ENCODE peak calls at places on chromosomes 3 and 15, in eight cellular contexts. U is esophagus squamous epithelium, H is body of pancreas, M is endodermal cell, I is AG04450, R is GM12865, L is ascending aorta, E is GM12878. W is an unnamed sample.

GRCh38 chr3:16338124-16338523 is 73.1 kb downstream of the OXNAD1 start:
- DNase-seq in U (no peak), H (peak; percentile 27), M (peak; percentile 32), I (no peak), R (peak; percentile 71), L (no peak), E (peak; percentile 20), W (peak; percentile 48)

GRCh38 chr3:194487289-194488006 is 646 bp upstream of the ATP13A3 start:
- DNase-seq in U (no peak), H (peak; percentile 38), M (peak; percentile 72), I (no peak), R (peak; percentile 80), L (no peak), E (no peak), W (peak; percentile 68)

GRCh38 chr3:31041161-31041978 is 146.9 kb upstream of the GADL1 start:
- DNase-seq in U (no peak), H (no peak), M (peak; percentile 82), I (peak; percentile 43), R (no peak), L (no peak), E (no peak), W (no peak)

GRCh38 chr3:133367431-133367830 is 32.4 kb upstream of the BFSP2 start:
- DNase-seq in U (no peak), H (no peak), M (peak; percentile 25), I (no peak), R (no peak), L (no peak), E (no peak), W (no peak)

GRCh38 chr15:95897651-95898050 is 432.8 kb upstream of the NR2F2 start:
- DNase-seq in U (no peak), H (no peak), M (no peak), I (no peak), R (no peak), L (no peak), E (no peak), W (no peak)

GRCh38 chr15:99180287-99180962 is 69.0 kb downstream of the TTC23 start:
- DNase-seq in U (no peak), H (no peak), M (no peak), I (no peak), R (no peak), L (no peak), E (no peak), W (no peak)

GRCh38 chr3:144770291-144770690 is 798.7 kb downstream of the DIPK2A start:
- DNase-seq in U (no peak), H (no peak), M (no peak), I (no peak), R (no peak), L (no peak), E (no peak), W (no peak)

GRCh38 chr15:42608110-42608531 is 32.7 kb downstream of the STARD9 start:
- DNase-seq in U (no peak), H (peak; percentile 17), M (no peak), I (no peak), R (peak; percentile 72), L (no peak), E (peak; percentile 71), W (no peak)

GRCh38 chr3:99709686-99710085 is 71.3 kb downstream of the COL8A1 start:
- DNase-seq in U (no peak), H (no peak), M (no peak), I (no peak), R (no peak), L (no peak), E (no peak), W (no peak)

GRCh38 chr3:99686955-99687612 is 48.7 kb downstream of the COL8A1 start:
- DNase-seq in U (no peak), H (peak; percentile 48), M (peak; percentile 89), I (no peak), R (peak; percentile 74), L (no peak), E (no peak), W (peak; percentile 46)

GRCh38 chr15:85899927-85900326 is 105.2 kb upstream of the KLHL25 start:
- DNase-seq in U (no peak), H (no peak), M (peak; percentile 50), I (no peak), R (no peak), L (no peak), E (no peak), W (no peak)

GRCh38 chr3:14475601-14476000 is 64.5 kb downstream of the GRIP2 start:
- DNase-seq in U (no peak), H (no peak), M (no peak), I (no peak), R (no peak), L (no peak), E (no peak), W (no peak)

GRCh38 chr15:63918317-63918672 is 84.5 kb upstream of the HERC1 start:
- DNase-seq in U (no peak), H (no peak), M (no peak), I (no peak), R (no peak), L (no peak), E (no peak), W (no peak)

GRCh38 chr3:161914703-161915102 is 418.1 kb downstream of the OTOL1 start:
- DNase-seq in U (no peak), H (no peak), M (peak; percentile 79), I (peak; percentile 30), R (peak; percentile 10), L (no peak), E (no peak), W (no peak)

GRCh38 chr3:162142511-162142910 is 645.9 kb downstream of the OTOL1 start:
- DNase-seq in U (no peak), H (no peak), M (no peak), I (no peak), R (no peak), L (no peak), E (no peak), W (no peak)

GRCh38 chr3:112629425-112629824 is 11.5 kb downstream of the CCDC80 start:
- DNase-seq in U (no peak), H (peak; percentile 50), M (peak; percentile 75), I (peak; percentile 71), R (peak; percentile 30), L (no peak), E (no peak), W (no peak)

DNA sequence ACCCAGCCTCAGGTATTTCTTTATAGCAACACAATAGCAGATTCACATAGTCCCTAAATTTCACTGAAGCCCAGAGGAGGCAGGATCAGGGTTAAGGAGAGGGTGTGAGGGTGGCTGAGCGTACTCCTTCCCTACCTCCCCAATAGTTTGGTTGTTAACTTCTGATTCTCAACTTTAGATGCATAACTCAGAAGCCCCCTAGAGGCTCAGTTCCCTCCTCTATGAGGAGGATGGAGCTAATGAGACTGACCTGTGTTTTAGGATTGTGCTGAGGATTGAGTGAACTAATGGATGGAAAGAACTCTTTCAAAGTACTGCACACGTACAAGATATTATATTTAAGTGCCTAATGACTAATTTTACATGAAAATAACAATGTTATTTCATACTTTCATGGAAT is 249.3 kb upstream of the SOX14 start:
- DNase-seq in U (no peak), H (no peak), M (no peak), I (no peak), R (no peak), L (no peak), E (no peak), W (no peak)
- TF ChIP-seq CTCF in U (no peak), H (no peak), M (peak; percentile 68), I (no peak), R (peak; percentile 8), L (no peak), E (no peak), W (no peak)

DNA sequence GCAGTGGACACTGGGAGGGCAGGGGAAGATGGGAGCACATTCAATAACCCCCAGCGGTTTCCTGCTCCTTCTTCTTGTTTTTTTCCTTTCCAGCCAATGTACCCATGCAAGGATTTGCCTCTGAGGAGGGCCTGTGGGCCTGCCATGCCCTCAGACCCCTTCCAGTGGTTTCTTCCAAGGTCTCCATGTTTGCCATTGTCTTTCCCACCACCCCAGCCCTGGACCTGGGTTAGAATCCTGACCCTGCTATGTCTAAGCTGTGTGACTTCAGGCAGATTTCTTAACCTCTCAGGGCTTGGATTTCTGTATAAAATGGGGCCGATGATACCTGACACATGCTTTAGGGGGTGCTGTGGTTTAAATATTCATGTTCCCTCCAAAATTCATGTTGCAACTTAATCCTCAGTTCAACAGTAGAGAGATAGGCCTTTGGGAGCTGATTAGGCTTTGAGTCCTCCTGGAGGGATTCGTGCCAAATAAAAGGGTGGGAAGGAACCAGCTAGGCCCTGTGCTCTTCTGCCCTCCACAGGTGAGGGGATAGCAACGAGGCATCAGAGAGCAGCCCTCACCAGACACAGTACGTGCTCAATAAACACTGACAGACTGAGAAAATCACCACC is 46.3 kb upstream of the FLNB start:
- DNase-seq in U (no peak), H (no peak), M (peak; percentile 69), I (no peak), R (peak; percentile 33), L (no peak), E (no peak), W (no peak)
- TF ChIP-seq CTCF in U (peak; percentile 32), H (no peak), M (peak; percentile 60), I (peak; percentile 48), R (peak; percentile 25), L (peak; percentile 10), E (peak; percentile 49), W (no peak)

DNA sequence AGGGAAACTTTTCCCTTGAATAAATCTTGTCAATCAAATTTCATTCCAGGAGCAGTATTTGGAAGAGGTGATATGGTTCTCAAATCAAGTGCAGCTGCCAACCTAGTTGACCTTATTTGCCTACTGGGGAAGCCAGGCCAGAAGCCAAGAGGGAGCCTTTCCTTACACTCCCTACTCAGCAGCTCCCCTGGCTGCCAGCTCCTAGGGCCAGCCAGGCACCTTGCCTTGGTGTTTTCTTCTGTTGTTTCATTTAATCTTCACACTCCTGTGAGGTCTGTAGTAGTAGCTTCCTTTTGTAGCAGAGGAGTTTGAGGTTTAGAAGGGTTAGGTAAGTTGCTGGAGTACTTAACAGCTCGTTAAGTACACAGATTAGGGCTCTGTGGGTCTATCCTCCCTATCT is 22.6 kb downstream of the MKRN2OS start:
- DNase-seq in U (no peak), H (peak; percentile 94), M (peak; percentile 78), I (no peak), R (no peak), L (no peak), E (no peak), W (no peak)
- TF ChIP-seq CTCF in U (no peak), H (peak; percentile 28), M (peak; percentile 50), I (no peak), R (no peak), L (no peak), E (no peak), W (no peak)

GRCh38 chr3:150925751-150926201 is 20.5 kb upstream of the MINDY4B start:
- DNase-seq in U (no peak), H (peak; percentile 47), M (peak; percentile 94), I (no peak), R (peak; percentile 62), L (no peak), E (no peak), W (peak; percentile 71)

GRCh38 chr3:150931710-150932109 is 26.5 kb upstream of the MINDY4B start:
- DNase-seq in U (no peak), H (no peak), M (no peak), I (no peak), R (no peak), L (no peak), E (no peak), W (no peak)

GRCh38 chr3:150930839-150931238 is 25.6 kb upstream of the MINDY4B start:
- DNase-seq in U (no peak), H (no peak), M (no peak), I (no peak), R (no peak), L (no peak), E (no peak), W (no peak)

GRCh38 chr3:150926328-150926727 is 21.1 kb upstream of the MINDY4B start:
- DNase-seq in U (no peak), H (no peak), M (no peak), I (no peak), R (no peak), L (no peak), E (no peak), W (no peak)

GRCh38 chr3:150928234-150928633 is 23.0 kb upstream of the MINDY4B start:
- DNase-seq in U (no peak), H (no peak), M (no peak), I (no peak), R (no peak), L (no peak), E (no peak), W (no peak)
- TF ChIP-seq CTCF in U (no peak), H (no peak), M (no peak), I (no peak), R (no peak), L (no peak), E (no peak), W (no peak)